ENCODE peak calls at places on chromosomes 6 and 20, in seven cellular contexts. B is psoas muscle, T is coronary artery, U is body of pancreas, Y is AG04450, Q is upper lobe of right lung, N is left ventricle myocardium inferior. O is an unnamed sample.
A peak's percentile ranks its signal among the peaks of the same experiment; 100 is the strongest.

GRCh38 chr20:2879148-2879547 is 5.9 kb downstream of the PTPRA start:
- DNase-seq in Y (peak; percentile 82), T (no peak), Q (no peak), B (no peak), U (no peak), N (no peak), O (peak; percentile 90)

GRCh38 chr6:140855520-140855919 is 1277.2 kb upstream of the GJE1 start:
- DNase-seq in B (no peak), Y (no peak), N (no peak), U (no peak), Q (no peak), T (no peak), O (no peak)

GRCh38 chr6:23097569-23097968 is 528.2 kb downstream of the HDGFL1 start:
- DNase-seq in Y (no peak), T (no peak), B (no peak), N (no peak), U (no peak), Q (no peak), O (no peak)

GRCh38 chr20:32012159-32012682 is 2.0 kb downstream of the CCM2L start:
- DNase-seq in Y (no peak), B (no peak), N (no peak), Q (no peak), T (no peak), U (no peak), O (no peak)

GRCh38 chr20:56986931-56987720 is 279.3 kb downstream of the BMP7 start:
- DNase-seq in T (no peak), U (no peak), B (no peak), N (no peak), Q (no peak), Y (no peak), O (no peak)

GRCh38 chr6:112203577-112204349 is 50.6 kb downstream of the LAMA4 start:
- DNase-seq in U (no peak), B (no peak), Y (no peak), Q (no peak), N (no peak), T (no peak), O (peak; percentile 82)

GRCh38 chr6:113246186-113246585 is 611.0 kb upstream of the MARCKS start:
- DNase-seq in B (no peak), T (no peak), Y (no peak), N (no peak), Q (no peak), U (no peak), O (peak; percentile 3)

GRCh38 chr6:151044465-151045441 is 179.3 kb downstream of the MTHFD1L start:
- DNase-seq in Y (peak; percentile 57), B (peak; percentile 52), T (peak; percentile 85), Q (peak; percentile 67), U (peak; percentile 98), N (peak; percentile 51), O (peak; percentile 90)

GRCh38 chr20:266213-266603 is 8.7 kb downstream of the DEFB132 start:
- DNase-seq in Y (no peak), B (no peak), T (no peak), N (no peak), U (no peak), Q (no peak), O (no peak)

GRCh38 chr6:114218831-114219230 is 124.0 kb downstream of the HS3ST5 start:
- DNase-seq in U (no peak), Y (no peak), Q (no peak), T (no peak), B (no peak), N (no peak), O (no peak)

GRCh38 chr6:6811151-6812002 is 222.9 kb downstream of the LY86 start:
- DNase-seq in Q (no peak), Y (no peak), N (no peak), U (peak; percentile 87), B (no peak), T (no peak), O (peak; percentile 58)

GRCh38 chr6:155419161-155419560 is 36.5 kb downstream of the NOX3 start:
- DNase-seq in Y (no peak), B (no peak), Q (no peak), N (no peak), U (no peak), T (no peak), O (peak; percentile 48)

GRCh38 chr6:15501806-15502450 is 160.9 kb downstream of the DTNBP1 start:
- DNase-seq in Y (peak; percentile 39), B (no peak), U (no peak), T (no peak), Q (peak; percentile 64), N (peak; percentile 55), O (peak; percentile 78)

GRCh38 chr6:52389626-52390360 is 27.8 kb downstream of the PAQR8 start:
- DNase-seq in Y (no peak), Q (peak; percentile 70), T (no peak), U (peak; percentile 84), N (peak; percentile 19), B (peak; percentile 36), O (peak; percentile 52)

GRCh38 chr6:125910518-125910917 is 46.1 kb upstream of the HINT3 start:
- DNase-seq in N (no peak), U (no peak), Y (no peak), T (no peak), Q (no peak), B (no peak), O (no peak)

GRCh38 chr6:35601331-35602132 is 87.2 kb downstream of the FKBP5 start:
- DNase-seq in B (peak; percentile 46), Q (no peak), T (peak; percentile 83), Y (peak; percentile 88), U (peak; percentile 75), N (no peak), O (peak; percentile 90)

GRCh38 chr6:137496909-137497721 is 2.9 kb upstream of the OLIG3 start:
- DNase-seq in U (no peak), Q (no peak), Y (no peak), N (no peak), B (no peak), T (no peak), O (no peak)

GRCh38 chr6:118249680-118250079 is 298.4 kb upstream of the PLN start:
- DNase-seq in U (no peak), T (no peak), Y (no peak), B (no peak), Q (no peak), N (no peak), O (no peak)

GRCh38 chr6:84421031-84421430 is 193.6 kb upstream of the CEP162 start:
- DNase-seq in N (no peak), U (no peak), T (no peak), B (no peak), Y (no peak), Q (no peak), O (no peak)

DNA sequence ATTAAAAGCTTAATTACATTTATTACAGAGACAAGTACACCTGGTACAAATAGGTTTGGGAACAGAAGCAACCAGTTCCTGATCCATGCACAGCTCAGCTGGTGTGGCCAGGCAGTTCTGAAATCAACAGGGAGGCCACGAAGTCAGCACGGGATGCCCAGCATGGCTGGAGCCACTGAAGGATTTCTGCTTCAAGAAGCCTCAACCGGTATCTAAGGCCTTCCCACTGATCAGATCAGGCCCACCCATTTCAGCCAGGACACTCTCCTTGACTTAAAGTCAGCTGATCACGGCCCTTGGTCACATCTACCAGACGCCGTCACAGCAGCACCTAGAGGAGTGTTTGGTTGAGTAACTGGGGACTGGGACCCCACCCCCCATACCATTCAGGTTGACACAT is 109.6 kb downstream of the SYCP2 start:
- DNase-seq in Y (no peak), B (no peak), U (no peak), N (no peak), T (peak; percentile 33), Q (no peak), O (no peak)
- TF ChIP-seq CTCF in Y (no peak), B (no peak), U (no peak), N (no peak), T (no peak), Q (no peak), O (no peak)

GRCh38 chr6:88490865-88491264 is 324.7 kb upstream of the CNR1 start:
- DNase-seq in T (no peak), Q (no peak), U (peak; percentile 5), Y (no peak), B (no peak), N (no peak), O (peak; percentile 27)
- H3K4me3 ChIP-seq in T (no peak overlapping the region), Q (no peak overlapping the region), U (no peak overlapping the region), Y (no peak overlapping the region), B (no peak overlapping the region), N (no peak overlapping the region), O (no peak overlapping the region)

GRCh38 chr20:44537993-44538392 is 16.1 kb upstream of the SERINC3 start:
- DNase-seq in Y (no peak), N (no peak), T (no peak), Q (no peak), B (no peak), U (no peak), O (peak; percentile 47)
- TF ChIP-seq CTCF in Y (peak; percentile 30), N (peak; percentile 51), T (peak; percentile 15), Q (no peak), B (peak; percentile 33), U (no peak), O (peak; percentile 41)

GRCh38 chr6:42028234-42029061 is 21.9 kb upstream of the TAF8 start:
- DNase-seq in Y (no peak), N (no peak), Q (no peak), U (no peak), B (no peak), T (no peak), O (peak; percentile 85)

GRCh38 chr6:42029881-42030280 is 20.4 kb upstream of the TAF8 start:
- DNase-seq in Y (no peak), Q (no peak), B (no peak), N (no peak), U (no peak), T (no peak), O (no peak)

GRCh38 chr6:42030585-42031506 is 19.5 kb upstream of the TAF8 start:
- DNase-seq in T (no peak), B (peak; percentile 27), Q (peak; percentile 73), Y (no peak), N (peak; percentile 72), U (no peak), O (peak; percentile 36)

GRCh38 chr6:42026540-42026939 is 23.8 kb upstream of the TAF8 start:
- DNase-seq in T (no peak), B (no peak), Y (no peak), N (no peak), U (no peak), Q (no peak), O (no peak)

DNA sequence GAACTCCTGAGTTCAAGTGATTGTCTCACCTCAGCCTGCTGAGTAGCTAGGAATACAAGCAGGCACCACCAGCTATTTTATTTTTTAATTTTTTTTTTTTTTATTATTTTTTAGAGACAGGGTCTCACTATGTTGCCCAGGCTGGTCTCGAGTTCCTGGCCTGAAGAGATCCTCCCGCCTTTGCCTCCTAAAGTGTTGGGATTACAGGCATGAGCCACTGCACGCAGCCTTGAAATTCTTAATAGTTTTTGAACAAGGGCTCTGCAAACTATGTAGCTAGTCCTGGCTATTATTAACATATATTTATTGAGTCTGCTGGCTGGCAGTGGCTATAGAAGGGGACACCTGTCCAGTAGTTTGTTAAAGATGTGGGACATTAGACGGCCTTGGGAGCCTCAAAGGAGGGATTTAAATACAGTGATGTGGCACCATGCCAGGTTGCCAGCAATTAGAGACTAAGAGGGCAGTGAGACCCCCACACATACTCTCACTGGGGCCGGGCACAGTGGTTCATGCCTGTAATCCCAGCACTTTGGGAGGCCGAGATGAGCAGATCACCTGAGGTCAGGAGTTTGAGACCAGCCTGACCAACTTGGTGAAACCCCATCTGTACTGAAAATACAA is 21.1 kb upstream of the TAF8 start:
- DNase-seq in B (no peak), Q (no peak), N (no peak), Y (no peak), U (no peak), T (no peak), O (no peak)
- H3K4me3 ChIP-seq in B (no peak overlapping the region), Q (no peak overlapping the region), N (no peak overlapping the region), Y (no peak overlapping the region), U (no peak overlapping the region), T (no peak overlapping the region), O (no peak overlapping the region)

GRCh38 chr20:43988867-43989266 is 74.2 kb downstream of the TOX2 start:
- DNase-seq in U (no peak), Q (no peak), B (no peak), N (no peak), Y (peak; percentile 10), T (no peak), O (peak; percentile 27)
- TF ChIP-seq CTCF in U (no peak), Q (no peak), B (no peak), N (no peak), Y (peak; percentile 32), T (no peak), O (peak; percentile 6)